ENCODE peak calls at places on chromosome 1, in nine cellular contexts. One of them, this sample, is unnamed.

GRCh38 chr1:32246888-32247273 is at the start of gene FAM167B:
- DNase-seq in mucosa of descending colon: no peak
- DNase-seq in MCF 10A: peak
- DNase-seq in CD8-positive, alpha-beta T cell: no peak
- DNase-seq in heart left ventricle: peak
- DNase-seq in cardiac muscle cell: no peak
- DNase-seq in RWPE2: no peak
- DNase-seq in left lung: no peak
- DNase-seq in ovary: no peak
- DNase-seq in this sample: no peak

GRCh38 chr1:40162791-40163441 is 1.7 kb downstream of the RLF start:
- DNase-seq in MCF 10A: no peak
- DNase-seq in cardiac muscle cell: no peak
- DNase-seq in ovary: no peak
- DNase-seq in RWPE2: no peak
- DNase-seq in left lung: no peak
- DNase-seq in CD8-positive, alpha-beta T cell: no peak
- DNase-seq in mucosa of descending colon: no peak
- DNase-seq in heart left ventricle: no peak
- DNase-seq in this sample: no peak

GRCh38 chr1:4107291-4107690 is 207.2 kb upstream of the C1orf174 start:
- DNase-seq in left lung: no peak
- DNase-seq in ovary: no peak
- DNase-seq in cardiac muscle cell: no peak
- DNase-seq in heart left ventricle: no peak
- DNase-seq in mucosa of descending colon: no peak
- DNase-seq in MCF 10A: no peak
- DNase-seq in RWPE2: no peak
- DNase-seq in CD8-positive, alpha-beta T cell: no peak
- DNase-seq in this sample: no peak

GRCh38 chr1:219927956-219928790 is at the start of gene SLC30A10:
- DNase-seq in cardiac muscle cell: peak
- DNase-seq in mucosa of descending colon: peak
- DNase-seq in ovary: no peak
- DNase-seq in RWPE2: no peak
- DNase-seq in heart left ventricle: peak
- DNase-seq in CD8-positive, alpha-beta T cell: no peak
- DNase-seq in MCF 10A: no peak
- DNase-seq in left lung: no peak
- DNase-seq in this sample: peak

GRCh38 chr1:245240648-245241165 is 85.9 kb downstream of the KIF26B start:
- DNase-seq in MCF 10A: no peak
- DNase-seq in left lung: no peak
- DNase-seq in cardiac muscle cell: no peak
- DNase-seq in ovary: no peak
- DNase-seq in RWPE2: no peak
- DNase-seq in CD8-positive, alpha-beta T cell: no peak
- DNase-seq in heart left ventricle: no peak
- DNase-seq in mucosa of descending colon: no peak
- DNase-seq in this sample: no peak

GRCh38 chr1:160653620-160654016 is 6.8 kb upstream of the SLAMF1 start:
- DNase-seq in mucosa of descending colon: no peak
- DNase-seq in ovary: no peak
- DNase-seq in cardiac muscle cell: no peak
- DNase-seq in MCF 10A: no peak
- DNase-seq in CD8-positive, alpha-beta T cell: no peak
- DNase-seq in RWPE2: no peak
- DNase-seq in heart left ventricle: no peak
- DNase-seq in left lung: no peak
- DNase-seq in this sample: no peak

GRCh38 chr1:228358039-228358763 is 48.4 kb downstream of the TRIM11 start:
- DNase-seq in left lung: no peak
- DNase-seq in MCF 10A: no peak
- DNase-seq in ovary: no peak
- DNase-seq in heart left ventricle: peak
- DNase-seq in CD8-positive, alpha-beta T cell: no peak
- DNase-seq in mucosa of descending colon: no peak
- DNase-seq in RWPE2: no peak
- DNase-seq in cardiac muscle cell: no peak
- DNase-seq in this sample: no peak

GRCh38 chr1:202618387-202619022 is 91.7 kb downstream of the SYT2 start:
- DNase-seq in heart left ventricle: no peak
- DNase-seq in RWPE2: no peak
- DNase-seq in cardiac muscle cell: no peak
- DNase-seq in mucosa of descending colon: no peak
- DNase-seq in left lung: no peak
- DNase-seq in CD8-positive, alpha-beta T cell: no peak
- DNase-seq in ovary: no peak
- DNase-seq in MCF 10A: peak
- DNase-seq in this sample: no peak

GRCh38 chr1:91900538-91900937 is 14.6 kb upstream of the TGFBR3 start:
- DNase-seq in heart left ventricle: no peak
- DNase-seq in cardiac muscle cell: no peak
- DNase-seq in ovary: no peak
- DNase-seq in mucosa of descending colon: no peak
- DNase-seq in MCF 10A: peak
- DNase-seq in CD8-positive, alpha-beta T cell: no peak
- DNase-seq in RWPE2: no peak
- DNase-seq in left lung: no peak
- DNase-seq in this sample: no peak

GRCh38 chr1:187985897-187986654 is 1157.3 kb downstream of the PLA2G4A start:
- DNase-seq in heart left ventricle: no peak
- DNase-seq in RWPE2: no peak
- DNase-seq in left lung: no peak
- DNase-seq in cardiac muscle cell: no peak
- DNase-seq in ovary: no peak
- DNase-seq in CD8-positive, alpha-beta T cell: no peak
- DNase-seq in MCF 10A: no peak
- DNase-seq in mucosa of descending colon: no peak
- DNase-seq in this sample: no peak

GRCh38 chr1:77516106-77516505 is 166.4 kb downstream of the ZZZ3 start:
- DNase-seq in ovary: no peak
- DNase-seq in CD8-positive, alpha-beta T cell: no peak
- DNase-seq in mucosa of descending colon: no peak
- DNase-seq in left lung: no peak
- DNase-seq in cardiac muscle cell: no peak
- DNase-seq in RWPE2: no peak
- DNase-seq in MCF 10A: no peak
- DNase-seq in heart left ventricle: no peak
- DNase-seq in this sample: no peak

GRCh38 chr1:31723828-31724359 is 20.1 kb upstream of the COL16A1 start:
- DNase-seq in cardiac muscle cell: peak
- DNase-seq in heart left ventricle: peak
- DNase-seq in CD8-positive, alpha-beta T cell: peak
- DNase-seq in left lung: peak
- DNase-seq in MCF 10A: peak
- DNase-seq in ovary: peak
- DNase-seq in mucosa of descending colon: peak
- DNase-seq in RWPE2: no peak
- DNase-seq in this sample: peak

GRCh38 chr1:115340879-115341278 is 2.8 kb upstream of the NGF start:
- DNase-seq in left lung: no peak
- DNase-seq in CD8-positive, alpha-beta T cell: no peak
- DNase-seq in mucosa of descending colon: no peak
- DNase-seq in MCF 10A: no peak
- DNase-seq in cardiac muscle cell: peak
- DNase-seq in ovary: no peak
- DNase-seq in heart left ventricle: peak
- DNase-seq in RWPE2: no peak
- DNase-seq in this sample: no peak

GRCh38 chr1:165914136-165914798 is 86.9 kb downstream of the UCK2 start:
- DNase-seq in cardiac muscle cell: peak
- DNase-seq in ovary: peak
- DNase-seq in left lung: no peak
- DNase-seq in mucosa of descending colon: peak
- DNase-seq in MCF 10A: peak
- DNase-seq in heart left ventricle: no peak
- DNase-seq in RWPE2: peak
- DNase-seq in CD8-positive, alpha-beta T cell: peak
- DNase-seq in this sample: peak

GRCh38 chr1:189851806-189852367 is 625.8 kb downstream of the BRINP3 start:
- DNase-seq in cardiac muscle cell: no peak
- DNase-seq in ovary: no peak
- DNase-seq in RWPE2: no peak
- DNase-seq in heart left ventricle: no peak
- DNase-seq in left lung: no peak
- DNase-seq in CD8-positive, alpha-beta T cell: no peak
- DNase-seq in mucosa of descending colon: no peak
- DNase-seq in MCF 10A: no peak
- DNase-seq in this sample: no peak

DNA sequence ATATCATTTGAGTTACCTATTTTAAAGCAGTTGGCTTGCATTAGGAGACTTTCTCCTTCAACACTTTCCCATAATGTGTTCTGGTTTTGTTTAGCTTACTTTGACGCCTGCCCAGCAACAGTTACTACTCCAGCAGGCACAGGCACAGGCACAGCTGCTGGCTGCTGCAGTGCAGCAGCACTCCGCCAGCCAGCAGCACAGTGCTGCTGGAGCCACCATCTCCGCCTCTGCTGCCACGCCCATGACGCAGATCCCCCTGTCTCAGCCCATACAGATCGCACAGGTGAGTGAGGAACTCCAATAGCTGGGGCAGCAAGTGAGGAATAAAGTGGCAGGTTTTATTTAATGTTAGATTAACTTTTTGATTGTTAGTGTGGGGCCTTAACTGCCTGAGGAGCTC is 144.3 kb downstream of the CD247 start:
- DNase-seq in MCF 10A: no peak
- DNase-seq in left lung: no peak
- DNase-seq in mucosa of descending colon: no peak
- DNase-seq in RWPE2: no peak
- DNase-seq in heart left ventricle: no peak
- DNase-seq in cardiac muscle cell: no peak
- DNase-seq in ovary: no peak
- DNase-seq in CD8-positive, alpha-beta T cell: no peak
- DNase-seq in this sample: no peak
- TF ChIP-seq CTCF in MCF 10A: no peak
- TF ChIP-seq CTCF in left lung: no peak
- TF ChIP-seq CTCF in mucosa of descending colon: no peak
- TF ChIP-seq CTCF in RWPE2: no peak
- TF ChIP-seq CTCF in heart left ventricle: no peak
- TF ChIP-seq CTCF in cardiac muscle cell: no peak
- TF ChIP-seq CTCF in ovary: no peak
- TF ChIP-seq CTCF in CD8-positive, alpha-beta T cell: no peak
- TF ChIP-seq CTCF in this sample: no peak

DNA sequence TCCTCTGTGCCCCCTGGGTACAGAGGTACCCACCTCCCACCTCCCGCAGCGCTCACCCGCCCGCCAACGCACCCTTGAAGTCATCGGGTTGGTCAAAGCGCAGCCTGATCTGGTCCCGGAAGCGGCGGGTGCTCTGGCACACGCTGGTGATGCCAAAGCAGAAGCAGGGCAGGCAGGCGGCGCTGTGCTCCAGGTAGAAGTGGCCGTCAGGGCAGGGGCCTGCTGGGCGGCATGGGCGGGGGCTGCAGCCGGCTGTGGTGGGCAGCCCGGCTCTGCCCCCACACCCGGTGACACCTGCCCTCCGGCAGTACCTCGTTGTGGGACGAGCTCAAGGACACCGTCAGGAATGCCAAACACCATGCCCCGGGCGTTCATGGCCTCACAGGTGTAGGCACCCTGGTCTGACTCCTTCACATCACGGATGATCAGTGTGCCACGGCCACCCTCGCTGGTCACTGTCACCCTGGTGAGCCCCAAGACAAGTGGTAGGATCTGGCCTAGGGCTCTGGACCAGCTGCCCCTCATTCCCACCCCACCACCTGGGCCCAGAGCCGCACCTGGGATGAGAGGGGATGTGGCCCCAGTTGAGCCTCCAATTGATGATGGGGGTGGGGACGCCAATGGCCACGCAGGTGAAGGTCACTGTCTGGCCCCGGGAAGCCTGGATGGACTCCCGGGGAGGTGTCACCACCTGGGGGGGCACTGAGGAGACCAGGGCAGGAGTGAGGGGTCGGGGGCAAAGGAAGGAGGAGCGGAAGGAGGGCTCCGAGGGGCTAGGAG is 52.5 kb downstream of the HSPG2 start:
- DNase-seq in cardiac muscle cell: no peak
- DNase-seq in heart left ventricle: no peak
- DNase-seq in ovary: no peak
- DNase-seq in CD8-positive, alpha-beta T cell: no peak
- DNase-seq in MCF 10A: no peak
- DNase-seq in left lung: no peak
- DNase-seq in mucosa of descending colon: no peak
- DNase-seq in RWPE2: peak
- DNase-seq in this sample: no peak
- TF ChIP-seq CTCF in cardiac muscle cell: no peak
- TF ChIP-seq CTCF in heart left ventricle: no peak
- TF ChIP-seq CTCF in ovary: no peak
- TF ChIP-seq CTCF in CD8-positive, alpha-beta T cell: no peak
- TF ChIP-seq CTCF in MCF 10A: no peak
- TF ChIP-seq CTCF in left lung: no peak
- TF ChIP-seq CTCF in mucosa of descending colon: no peak
- TF ChIP-seq CTCF in RWPE2: no peak
- TF ChIP-seq CTCF in this sample: no peak

GRCh38 chr1:1975535-1975934 is 28.1 kb downstream of the CFAP74 start:
- DNase-seq in RWPE2: no peak
- DNase-seq in heart left ventricle: no peak
- DNase-seq in cardiac muscle cell: no peak
- DNase-seq in left lung: no peak
- DNase-seq in CD8-positive, alpha-beta T cell: no peak
- DNase-seq in mucosa of descending colon: no peak
- DNase-seq in MCF 10A: no peak
- DNase-seq in ovary: no peak
- DNase-seq in this sample: no peak

GRCh38 chr1:1972976-1973715 is 30.4 kb downstream of the CFAP74 start:
- DNase-seq in MCF 10A: no peak
- DNase-seq in ovary: no peak
- DNase-seq in cardiac muscle cell: no peak
- DNase-seq in heart left ventricle: no peak
- DNase-seq in mucosa of descending colon: no peak
- DNase-seq in CD8-positive, alpha-beta T cell: no peak
- DNase-seq in left lung: no peak
- DNase-seq in RWPE2: no peak
- DNase-seq in this sample: no peak

GRCh38 chr1:1976031-1976430 is 27.6 kb downstream of the CFAP74 start:
- DNase-seq in cardiac muscle cell: no peak
- DNase-seq in mucosa of descending colon: no peak
- DNase-seq in MCF 10A: no peak
- DNase-seq in ovary: no peak
- DNase-seq in heart left ventricle: no peak
- DNase-seq in CD8-positive, alpha-beta T cell: no peak
- DNase-seq in RWPE2: no peak
- DNase-seq in left lung: no peak
- DNase-seq in this sample: no peak

GRCh38 chr1:1974834-1975233 is 28.8 kb downstream of the CFAP74 start:
- DNase-seq in cardiac muscle cell: peak
- DNase-seq in RWPE2: no peak
- DNase-seq in CD8-positive, alpha-beta T cell: no peak
- DNase-seq in mucosa of descending colon: no peak
- DNase-seq in MCF 10A: no peak
- DNase-seq in left lung: no peak
- DNase-seq in ovary: no peak
- DNase-seq in heart left ventricle: no peak
- DNase-seq in this sample: no peak

GRCh38 chr1:1973716-1974642 is 29.6 kb downstream of the CFAP74 start:
- DNase-seq in heart left ventricle: no peak
- DNase-seq in RWPE2: no peak
- DNase-seq in cardiac muscle cell: no peak
- DNase-seq in left lung: no peak
- DNase-seq in ovary: no peak
- DNase-seq in CD8-positive, alpha-beta T cell: no peak
- DNase-seq in MCF 10A: no peak
- DNase-seq in mucosa of descending colon: no peak
- DNase-seq in this sample: no peak
- TF ChIP-seq CTCF in heart left ventricle: no peak
- TF ChIP-seq CTCF in RWPE2: no peak
- TF ChIP-seq CTCF in cardiac muscle cell: no peak
- TF ChIP-seq CTCF in left lung: no peak
- TF ChIP-seq CTCF in ovary: no peak
- TF ChIP-seq CTCF in CD8-positive, alpha-beta T cell: no peak
- TF ChIP-seq CTCF in MCF 10A: no peak
- TF ChIP-seq CTCF in mucosa of descending colon: no peak
- TF ChIP-seq CTCF in this sample: no peak

GRCh38 chr1:197224160-197224559 is 43.9 kb upstream of the CRB1 start:
- DNase-seq in MCF 10A: peak
- DNase-seq in left lung: no peak
- DNase-seq in heart left ventricle: no peak
- DNase-seq in cardiac muscle cell: no peak
- DNase-seq in mucosa of descending colon: no peak
- DNase-seq in RWPE2: no peak
- DNase-seq in ovary: no peak
- DNase-seq in CD8-positive, alpha-beta T cell: no peak
- DNase-seq in this sample: no peak
- TF ChIP-seq CTCF in MCF 10A: peak
- TF ChIP-seq CTCF in left lung: no peak
- TF ChIP-seq CTCF in heart left ventricle: peak
- TF ChIP-seq CTCF in cardiac muscle cell: peak
- TF ChIP-seq CTCF in mucosa of descending colon: no peak
- TF ChIP-seq CTCF in RWPE2: peak
- TF ChIP-seq CTCF in ovary: no peak
- TF ChIP-seq CTCF in CD8-positive, alpha-beta T cell: no peak
- TF ChIP-seq CTCF in this sample: peak